ENCODE peak calls at places on chromosomes 16 and 17, in eight cellular contexts. One of them, this sample, is unnamed.

GRCh38 chr16:89130448-89130847 is 36.8 kb downstream of the ACSF3 start:
- DNase-seq in progenitor cell of endocrine pancreas: no peak
- DNase-seq in substantia nigra: no peak
- DNase-seq in hypothalamus: no peak
- DNase-seq in HCEC 1CT: no peak
- DNase-seq in ureter: no peak
- DNase-seq in SW 1271: no peak
- DNase-seq in HEK293T: no peak
- DNase-seq in this sample: no peak

GRCh38 chr17:27473190-27473747 is 17.0 kb downstream of the KSR1 start:
- DNase-seq in progenitor cell of endocrine pancreas: no peak
- DNase-seq in substantia nigra: no peak
- DNase-seq in HCEC 1CT: no peak
- DNase-seq in hypothalamus: no peak
- DNase-seq in SW 1271: no peak
- DNase-seq in HEK293T: no peak
- DNase-seq in ureter: no peak
- DNase-seq in this sample: no peak

GRCh38 chr16:68069511-68070248 is 15.5 kb upstream of the NFATC3 start:
- DNase-seq in progenitor cell of endocrine pancreas: no peak
- DNase-seq in SW 1271: no peak
- DNase-seq in substantia nigra: no peak
- DNase-seq in hypothalamus: no peak
- DNase-seq in HEK293T: no peak
- DNase-seq in ureter: no peak
- DNase-seq in HCEC 1CT: no peak
- DNase-seq in this sample: no peak

GRCh38 chr17:44906987-44907681 is 7.9 kb upstream of the EFTUD2 start:
- DNase-seq in progenitor cell of endocrine pancreas: no peak
- DNase-seq in hypothalamus: no peak
- DNase-seq in ureter: no peak
- DNase-seq in substantia nigra: no peak
- DNase-seq in HEK293T: no peak
- DNase-seq in SW 1271: no peak
- DNase-seq in HCEC 1CT: no peak
- DNase-seq in this sample: no peak

GRCh38 chr17:18851206-18851605 is 6.7 kb upstream of the PRPSAP2 start:
- DNase-seq in ureter: no peak
- DNase-seq in hypothalamus: no peak
- DNase-seq in HCEC 1CT: no peak
- DNase-seq in HEK293T: no peak
- DNase-seq in substantia nigra: no peak
- DNase-seq in progenitor cell of endocrine pancreas: no peak
- DNase-seq in SW 1271: no peak
- DNase-seq in this sample: no peak

GRCh38 chr16:65202461-65202860 is 80.6 kb upstream of the CDH11 start:
- DNase-seq in HEK293T: no peak
- DNase-seq in ureter: no peak
- DNase-seq in SW 1271: no peak
- DNase-seq in substantia nigra: no peak
- DNase-seq in progenitor cell of endocrine pancreas: no peak
- DNase-seq in HCEC 1CT: peak
- DNase-seq in hypothalamus: no peak
- DNase-seq in this sample: peak

GRCh38 chr16:31460582-31461002 is 1.3 kb downstream of the ARMC5 start:
- DNase-seq in HCEC 1CT: peak
- DNase-seq in ureter: no peak
- DNase-seq in SW 1271: no peak
- DNase-seq in substantia nigra: no peak
- DNase-seq in progenitor cell of endocrine pancreas: no peak
- DNase-seq in hypothalamus: no peak
- DNase-seq in HEK293T: no peak
- DNase-seq in this sample: peak

GRCh38 chr17:38453951-38454421 is 25.7 kb downstream of the ARHGAP23 start:
- DNase-seq in hypothalamus: no peak
- DNase-seq in progenitor cell of endocrine pancreas: no peak
- DNase-seq in HEK293T: no peak
- DNase-seq in substantia nigra: no peak
- DNase-seq in ureter: no peak
- DNase-seq in SW 1271: no peak
- DNase-seq in HCEC 1CT: peak
- DNase-seq in this sample: peak

This sample was measured in ELR.